ENCODE peak calls at places on chromosomes 2 and 18, in eight cellular contexts. A is fibroblast of mammary gland, P is EH, T is H9, Q is GDM1, K is SHP77, Y is T-helper 9 cell, X is activated gamma-delta T cell. R is an unnamed sample.

GRCh38 chr2:78845786-78846185 is 179.7 kb upstream of the REG3G start:
- DNase-seq in K (no peak), T (no peak), A (no peak), Y (no peak), Q (no peak), P (no peak), X (no peak), R (no peak)

GRCh38 chr18:5451871-5452270 is 91.9 kb downstream of the EPB41L3 start:
- DNase-seq in A (no peak), Q (no peak), P (no peak), K (no peak), T (no peak), X (no peak), Y (no peak), R (no peak)

GRCh38 chr18:524496-524895 is 24.0 kb upstream of the COLEC12 start:
- DNase-seq in K (no peak), Q (no peak), T (no peak), Y (no peak), A (peak), P (peak), X (no peak), R (no peak)

GRCh38 chr2:101779190-101779589 is 81.7 kb downstream of the MAP4K4 start:
- DNase-seq in A (no peak), Y (no peak), X (no peak), K (no peak), P (no peak), T (no peak), Q (no peak), R (no peak)

GRCh38 chr2:20188851-20189250 is 36.1 kb downstream of the SDC1 start:
- DNase-seq in K (no peak), T (peak), X (no peak), Q (no peak), A (no peak), Y (no peak), P (peak), R (no peak)

GRCh38 chr2:209933499-209934458 is 68.7 kb upstream of the RPE start:
- DNase-seq in X (no peak), T (no peak), Y (no peak), Q (no peak), A (peak), P (peak), K (no peak), R (no peak)

GRCh38 chr2:7881038-7881437 is 800.8 kb upstream of the ID2 start:
- DNase-seq in A (no peak), T (no peak), K (no peak), Q (no peak), Y (no peak), P (peak), X (no peak), R (no peak)

GRCh38 chr2:144132357-144132756 is 387.6 kb downstream of the ZEB2 start:
- DNase-seq in T (no peak), X (no peak), P (peak), Y (no peak), Q (no peak), K (no peak), A (peak), R (no peak)

GRCh38 chr18:65610939-65611338 is 139.9 kb upstream of the CDH7 start:
- DNase-seq in A (no peak), Q (no peak), K (no peak), Y (no peak), X (no peak), P (no peak), T (peak), R (no peak)

GRCh38 chr2:27762951-27763906 is 8.3 kb upstream of the MRPL33 start:
- DNase-seq in Q (no peak), X (no peak), K (no peak), A (no peak), Y (no peak), T (no peak), P (peak), R (no peak)

GRCh38 chr2:150147889-150148683 is 339.4 kb downstream of the RND3 start:
- DNase-seq in K (no peak), A (peak), T (no peak), Y (no peak), Q (no peak), P (peak), X (no peak), R (no peak)

GRCh38 chr2:203687161-203687560 is 19.3 kb upstream of the CD28 start:
- DNase-seq in P (no peak), K (no peak), Q (no peak), X (no peak), Y (no peak), A (no peak), T (no peak), R (no peak)

GRCh38 chr2:124609667-124610066 is 584.6 kb downstream of the CNTNAP5 start:
- DNase-seq in A (no peak), Y (no peak), T (no peak), P (no peak), X (no peak), Q (no peak), K (no peak), R (no peak)

GRCh38 chr2:79935771-79936657 is 368.5 kb downstream of the LRRTM1 start:
- DNase-seq in X (no peak), Q (no peak), K (peak), Y (no peak), A (peak), P (peak), T (peak), R (no peak)

GRCh38 chr2:45921921-45922320 is 270.4 kb downstream of the PRKCE start:
- DNase-seq in A (no peak), P (no peak), K (no peak), T (no peak), Q (no peak), X (no peak), Y (no peak), R (no peak)

GRCh38 chr18:23710068-23710527 is 20.8 kb downstream of the LAMA3 start:
- DNase-seq in X (no peak), A (peak), Y (no peak), T (no peak), P (no peak), Q (no peak), K (no peak), R (no peak)

GRCh38 chr18:55494899-55495298 is 93.1 kb downstream of the TCF4 start:
- DNase-seq in T (no peak), K (no peak), A (peak), Y (no peak), X (no peak), Q (no peak), P (peak), R (no peak)

GRCh38 chr2:99933894-99934650 is 208.3 kb downstream of the AFF3 start:
- DNase-seq in A (no peak), Q (no peak), P (no peak), K (no peak), X (no peak), T (no peak), Y (no peak), R (no peak)

GRCh38 chr2:196410008-196410407 is 229.5 kb upstream of the CCDC150 start:
- DNase-seq in T (no peak), P (no peak), X (no peak), K (no peak), Y (no peak), Q (no peak), A (no peak), R (no peak)

GRCh38 chr18:52426041-52426440 is 86.0 kb downstream of the DCC start:
- DNase-seq in Y (no peak), Q (no peak), T (no peak), K (no peak), P (no peak), A (no peak), X (no peak), R (no peak)

GRCh38 chr2:193824474-193824873 is 1629.7 kb upstream of the TMEFF2 start:
- DNase-seq in P (no peak), Q (no peak), T (no peak), Y (no peak), X (no peak), A (peak), K (no peak), R (no peak)

GRCh38 chr18:8816805-8817204 is 111.4 kb downstream of the MTCL1 start:
- DNase-seq in Q (no peak), A (peak), K (no peak), P (peak), Y (no peak), T (no peak), X (no peak), R (no peak)

GRCh38 chr2:71581015-71581414 is 127.7 kb downstream of the DYSF start:
- DNase-seq in P (no peak), Y (no peak), T (no peak), Q (no peak), X (no peak), A (peak), K (no peak), R (no peak)

GRCh38 chr18:28003451-28003850 is 173.5 kb downstream of the CDH2 start:
- DNase-seq in T (no peak), A (peak), Y (no peak), Q (no peak), K (no peak), X (no peak), P (peak), R (no peak)

GRCh38 chr2:119359774-119360173 is 6.9 kb downstream of the C2orf76 start:
- DNase-seq in Y (no peak), A (no peak), T (no peak), X (no peak), K (no peak), Q (no peak), P (no peak), R (no peak)

GRCh38 chr2:236125541-236125940 is 42.6 kb downstream of the GBX2 start:
- DNase-seq in X (no peak), Y (no peak), T (no peak), A (no peak), K (no peak), Q (no peak), P (no peak), R (no peak)

GRCh38 chr18:41096504-41096903 is 858.5 kb upstream of the PIK3C3 start:
- DNase-seq in A (peak), P (peak), K (peak), Y (no peak), Q (no peak), T (no peak), X (no peak), R (no peak)

GRCh38 chr2:218582085-218582484 is 13.4 kb downstream of the CNOT9 start:
- DNase-seq in T (no peak), A (peak), P (peak), K (no peak), Y (no peak), X (no peak), Q (no peak), R (no peak)

GRCh38 chr18:8706981-8707940 is 1.9 kb downstream of the MTCL1 start:
- DNase-seq in K (no peak), P (peak), X (no peak), Q (no peak), T (peak), Y (no peak), A (peak), R (no peak)

GRCh38 chr2:99928472-99929053 is 213.8 kb downstream of the AFF3 start:
- DNase-seq in X (no peak), K (no peak), P (no peak), T (no peak), Y (no peak), A (no peak), Q (no peak), R (no peak)

GRCh38 chr2:241161646-241162281 is 11.5 kb downstream of the PPP1R7 start:
- DNase-seq in X (no peak), A (peak), T (no peak), P (peak), Y (no peak), K (no peak), Q (no peak), R (no peak)

GRCh38 chr2:75592028-75592427 is 31.3 kb upstream of the EVA1A start:
- DNase-seq in X (no peak), Y (no peak), Q (no peak), A (peak), K (peak), P (peak), T (no peak), R (no peak)